ENCODE peak calls at places on chromosomes 7 and 10, in six cellular contexts. E is H7, P is fibroblast of the aortic adventitia, Y is osteoblast, N is endodermal cell, V is breast epithelium. U is an unnamed sample.

GRCh38 chr10:63164045-63164722 is 31.1 kb downstream of the NRBF2 start:
- DNase-seq in E (no peak), P (peak; percentile 73), Y (no peak), N (no peak), V (no peak), U (no peak)

GRCh38 chr7:112069879-112070321 is 136.3 kb downstream of the DOCK4 start:
- DNase-seq in E (no peak), P (no peak), Y (no peak), N (no peak), V (no peak), U (no peak)

GRCh38 chr7:28036748-28037147 is 143.8 kb downstream of the JAZF1 start:
- DNase-seq in E (no peak), P (no peak), Y (no peak), N (no peak), V (no peak), U (no peak)

GRCh38 chr7:45881280-45881758 is 7.0 kb upstream of the IGFBP1 start:
- DNase-seq in E (no peak), P (no peak), Y (no peak), N (no peak), V (no peak), U (no peak)

GRCh38 chr10:113007343-113007771 is 57.3 kb downstream of the TCF7L2 start:
- DNase-seq in E (no peak), P (no peak), Y (no peak), N (no peak), V (no peak), U (no peak)

GRCh38 chr7:33998487-33998886 is 93.1 kb downstream of the BMPER start:
- DNase-seq in E (no peak), P (peak; percentile 83), Y (peak; percentile 91), N (no peak), V (no peak), U (no peak)

GRCh38 chr10:14019983-14020668 is 310.6 kb downstream of the FRMD4A start:
- DNase-seq in E (no peak), P (no peak), Y (peak; percentile 19), N (no peak), V (no peak), U (no peak)

GRCh38 chr10:56583316-56583715 is 222.3 kb upstream of the ZWINT start:
- DNase-seq in E (no peak), P (no peak), Y (no peak), N (no peak), V (no peak), U (no peak)

GRCh38 chr10:128275405-128275804 is 149.2 kb upstream of the MKI67 start:
- DNase-seq in E (no peak), P (no peak), Y (no peak), N (no peak), V (no peak), U (no peak)

DNA sequence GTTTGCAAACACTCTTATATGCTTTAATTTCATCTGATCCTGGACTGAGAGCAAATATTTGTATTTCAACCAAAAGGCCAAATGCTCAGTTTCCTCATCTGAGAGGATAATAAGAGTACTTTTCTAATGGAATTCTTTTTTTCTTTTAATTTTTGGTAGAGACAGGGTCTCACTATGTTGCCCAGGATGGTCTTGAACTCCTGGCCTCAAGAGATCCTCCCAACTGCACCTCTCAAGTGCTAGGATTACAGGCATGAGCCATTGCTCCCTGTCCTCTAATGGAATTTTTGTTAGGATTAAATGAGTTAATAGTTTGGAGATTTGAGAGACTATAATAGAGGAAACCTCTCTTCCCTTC is 68.4 kb upstream of the KMT2E start:
- DNase-seq in E (no peak), P (no peak), Y (no peak), N (no peak), V (no peak), U (no peak)
- H3K4me3 ChIP-seq in E (no peak overlapping the region), P (no peak overlapping the region), Y (no peak overlapping the region), N (no peak overlapping the region), V (no peak overlapping the region), U (no peak overlapping the region)

GRCh38 chr7:91267558-91267955 is 3.3 kb downstream of the FZD1 start:
- DNase-seq in E (peak; percentile 7), P (peak; percentile 86), Y (peak; percentile 89), N (peak; percentile 50), V (no peak), U (no peak)
- H3K4me3 ChIP-seq in E (no peak overlapping the region), P (peak overlapping the region; percentile 91), Y (peak overlapping the region; percentile 81), N (peak overlapping the region; percentile 76), V (peak overlapping the region; percentile 92), U (peak overlapping the region; percentile 79)

GRCh38 chr7:150745086-150745485 is 7.9 kb downstream of the GIMAP5 start:
- DNase-seq in E (no peak), P (no peak), Y (no peak), N (no peak), V (no peak), U (no peak)

GRCh38 chr7:150745868-150746267 is 8.7 kb downstream of the GIMAP5 start:
- DNase-seq in E (no peak), P (no peak), Y (no peak), N (no peak), V (no peak), U (no peak)

GRCh38 chr7:150742286-150742968 is 5.2 kb downstream of the GIMAP5 start:
- DNase-seq in E (no peak), P (no peak), Y (no peak), N (no peak), V (no peak), U (no peak)

GRCh38 chr7:150746931-150747330 is 9.7 kb downstream of the GIMAP5 start:
- DNase-seq in E (no peak), P (no peak), Y (no peak), N (no peak), V (no peak), U (no peak)

DNA sequence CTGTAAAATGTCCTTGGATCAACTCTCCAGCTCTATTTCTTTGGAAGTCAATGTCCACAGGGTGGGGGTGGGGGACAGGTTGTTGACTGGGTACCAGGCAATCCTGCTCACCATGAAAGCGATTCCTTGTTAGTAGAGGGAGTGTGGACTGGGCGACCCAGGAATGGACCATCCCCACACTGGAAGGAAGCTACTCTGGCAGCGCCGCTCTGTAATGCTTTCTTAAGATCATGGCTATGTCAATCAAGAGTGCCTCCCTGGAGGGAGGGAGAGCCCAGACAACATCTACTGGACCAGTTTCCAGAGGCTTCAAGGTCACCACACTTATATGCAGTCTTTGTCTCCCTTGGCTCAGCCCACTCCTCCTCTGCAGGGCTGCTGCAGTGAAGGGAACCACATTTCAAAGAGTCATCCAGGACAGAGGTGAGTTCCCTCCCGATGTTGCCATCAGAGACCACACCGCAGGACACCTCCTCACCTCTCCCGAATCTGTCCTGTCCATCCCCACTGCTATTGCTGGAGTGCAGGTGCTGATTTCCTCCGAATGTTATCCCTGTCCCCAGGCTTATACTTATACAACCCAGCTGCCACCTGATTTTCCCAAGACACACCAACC is 6.9 kb downstream of the GIMAP5 start:
- DNase-seq in E (no peak), P (no peak), Y (no peak), N (no peak), V (no peak), U (no peak)
- H3K4me3 ChIP-seq in E (no peak overlapping the region), P (no peak overlapping the region), Y (no peak overlapping the region), N (no peak overlapping the region), V (no peak overlapping the region), U (no peak overlapping the region)

GRCh38 chr10:73641272-73642060 is at the start of gene MYOZ1:
- DNase-seq in E (peak; percentile 34), P (no peak), Y (peak; percentile 90), N (no peak), V (no peak), U (no peak)
- H3K4me3 ChIP-seq in E (no peak within 1 kb of the TSS), P (no peak within 1 kb of the TSS), Y (no peak within 1 kb of the TSS), N (no peak within 1 kb of the TSS), V (no peak within 1 kb of the TSS), U (no peak within 1 kb of the TSS)

GRCh38 chr7:96772295-96772694 is 62.6 kb upstream of the SEM1 start:
- DNase-seq in E (no peak), P (no peak), Y (no peak), N (no peak), V (no peak), U (no peak)
- H3K4me3 ChIP-seq in E (no peak overlapping the region), P (no peak overlapping the region), Y (no peak overlapping the region), N (no peak overlapping the region), V (no peak overlapping the region), U (no peak overlapping the region)

GRCh38 chr7:55498142-55498541 is 74.2 kb downstream of the VOPP1 start:
- DNase-seq in E (no peak), P (no peak), Y (no peak), N (no peak), V (no peak), U (no peak)
- H3K4me3 ChIP-seq in E (no peak overlapping the region), P (no peak overlapping the region), Y (no peak overlapping the region), N (no peak overlapping the region), V (no peak overlapping the region), U (no peak overlapping the region)

DNA sequence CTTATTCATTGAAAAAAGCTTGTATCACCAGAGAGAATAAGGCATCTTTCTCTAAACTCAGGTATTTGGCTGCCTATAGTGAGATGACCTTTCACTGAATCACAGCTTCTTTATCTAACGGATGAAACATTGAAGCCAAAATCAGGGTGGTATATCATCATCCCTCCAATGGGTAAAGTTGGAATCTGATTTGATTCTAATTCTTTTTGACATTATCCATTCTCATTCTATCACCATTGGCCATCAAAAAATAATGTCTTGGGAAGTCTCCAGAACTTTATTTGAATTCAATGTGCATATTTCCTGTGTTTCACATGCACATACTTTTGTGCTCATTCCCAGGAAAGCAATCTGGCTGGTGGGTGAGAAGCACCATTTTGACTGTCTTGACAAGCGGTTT is 95.2 kb downstream of the PLPP4 start:
- DNase-seq in E (no peak), P (peak; percentile 62), Y (no peak), N (no peak), V (no peak), U (no peak)
- H3K4me3 ChIP-seq in E (no peak overlapping the region), P (no peak overlapping the region), Y (no peak overlapping the region), N (no peak overlapping the region), V (no peak overlapping the region), U (no peak overlapping the region)

U was measured in epithelial cell of proximal tubule.